ENCODE peak calls at places on chromosomes 5 and 9, in seven cellular contexts. L, K, P, V, F, D and Y are unnamed samples.

GRCh38 chr5:135481908-135482307 is 29.8 kb upstream of the TIFAB start:
- DNase-seq in L (no peak), K (no peak), V (no peak), P (no peak), F (no peak), D (no peak), Y (no peak)

GRCh38 chr5:169299651-169300467 is 1.1 kb downstream of the SLIT3 start:
- DNase-seq in L (no peak), V (no peak), P (no peak), F (no peak), K (peak; percentile 23), D (no peak), Y (no peak)

GRCh38 chr5:2848634-2849033 is 97.2 kb upstream of the IRX2 start:
- DNase-seq in P (no peak), V (no peak), F (no peak), L (no peak), D (no peak), K (no peak), Y (no peak)

GRCh38 chr5:88675758-88676636 is 207.0 kb downstream of the MEF2C start:
- DNase-seq in P (no peak), D (no peak), L (no peak), K (peak; percentile 55), V (peak; percentile 95), F (peak; percentile 58), Y (no peak)

GRCh38 chr9:70340572-70340971 is 73.9 kb downstream of the KLF9 start:
- DNase-seq in D (no peak), L (no peak), F (peak; percentile 57), V (no peak), P (no peak), K (peak; percentile 34), Y (no peak)

GRCh38 chr9:95284667-95285066 is 32.8 kb downstream of the FANCC start:
- DNase-seq in K (no peak), F (no peak), V (no peak), P (no peak), L (no peak), D (no peak), Y (no peak)

GRCh38 chr9:127424669-127424986 is 446 bp downstream of the ZNF79 start:
- DNase-seq in V (no peak), F (no peak), P (peak; percentile 37), K (no peak), L (peak; percentile 39), D (no peak), Y (peak; percentile 20)

GRCh38 chr9:68507098-68507795 is 33.4 kb downstream of the TMEM252 start:
- DNase-seq in L (no peak), D (no peak), V (no peak), F (peak; percentile 51), K (peak; percentile 17), P (no peak), Y (no peak)

GRCh38 chr5:41903382-41903891 is 707 bp upstream of the RIMOC1 start:
- DNase-seq in K (no peak), D (no peak), P (no peak), F (no peak), V (peak; percentile 60), L (no peak), Y (no peak)

GRCh38 chr9:133355881-133356357 is 368 bp downstream of the SURF1 start:
- DNase-seq in D (no peak), V (peak; percentile 29), P (no peak), L (no peak), F (no peak), K (no peak), Y (no peak)

GRCh38 chr5:4901305-4901751 is 238.8 kb upstream of the ADAMTS16 start:
- DNase-seq in P (no peak), F (no peak), V (no peak), D (peak; percentile 56), K (no peak), L (no peak), Y (no peak)
- H3K27me3 ChIP-seq in P (no peaks in the 10 kb centered on the region), F (no peaks in the 10 kb centered on the region), V (no peaks in the 10 kb centered on the region), D (no peaks in the 10 kb centered on the region), K (no peaks in the 10 kb centered on the region), L (no peaks in the 10 kb centered on the region), Y (no peaks in the 10 kb centered on the region)

GRCh38 chr5:31215236-31215635 is 21.8 kb downstream of the CDH6 start:
- DNase-seq in L (no peak), D (no peak), V (no peak), K (no peak), P (no peak), F (no peak), Y (no peak)
- H3K27me3 ChIP-seq in L (no peaks in the 10 kb centered on the region), D (no peaks in the 10 kb centered on the region), V (no peaks in the 10 kb centered on the region), K (no peaks in the 10 kb centered on the region), P (no peaks in the 10 kb centered on the region), F (no peaks in the 10 kb centered on the region), Y (no peaks in the 10 kb centered on the region)

GRCh38 chr9:124505006-124505900 is 1.9 kb downstream of the NR5A1 start:
- DNase-seq in L (no peak), P (no peak), K (no peak), F (no peak), V (no peak), D (no peak), Y (no peak)
- H3K27me3 ChIP-seq in L (peaks cover 13% of the 10 kb centered on the region), P (peaks cover 31% of the 10 kb centered on the region), K (peaks cover 64% of the 10 kb centered on the region), F (peaks cover 64% of the 10 kb centered on the region), V (peaks cover 39% of the 10 kb centered on the region), D (no peaks in the 10 kb centered on the region), Y (peaks cover 38% of the 10 kb centered on the region)

GRCh38 chr5:181131514-181131913 is 545 bp upstream of the OR2V1 start:
- DNase-seq in L (no peak), K (no peak), D (no peak), V (no peak), P (no peak), F (no peak), Y (no peak)
- H3K27me3 ChIP-seq in L (peaks cover 5% of the 10 kb centered on the region), K (no peaks in the 10 kb centered on the region), D (no peaks in the 10 kb centered on the region), V (peaks cover 24% of the 10 kb centered on the region), P (peaks cover 19% of the 10 kb centered on the region), F (peaks cover 4% of the 10 kb centered on the region), Y (peaks cover 33% of the 10 kb centered on the region)

GRCh38 chr9:37046683-37047082 is 12.6 kb upstream of the PAX5 start:
- DNase-seq in F (no peak), P (no peak), V (no peak), D (no peak), K (no peak), L (no peak), Y (no peak)

GRCh38 chr9:37037744-37038640 is 3.9 kb upstream of the PAX5 start:
- DNase-seq in F (no peak), V (no peak), P (no peak), L (no peak), K (no peak), D (no peak), Y (no peak)

GRCh38 chr9:37040508-37041127 is 6.5 kb upstream of the PAX5 start:
- DNase-seq in K (no peak), V (no peak), D (no peak), P (no peak), L (no peak), F (no peak), Y (no peak)

GRCh38 chr9:37039065-37039464 is 5.0 kb upstream of the PAX5 start:
- DNase-seq in F (no peak), V (no peak), P (no peak), L (no peak), K (no peak), D (no peak), Y (no peak)

GRCh38 chr9:37042421-37042820 is 8.4 kb upstream of the PAX5 start:
- DNase-seq in K (no peak), D (no peak), L (no peak), P (no peak), V (no peak), F (no peak), Y (no peak)
- H3K27me3 ChIP-seq in K (peaks cover 94% of the 10 kb centered on the region), D (no peaks in the 10 kb centered on the region), L (peaks cover 17% of the 10 kb centered on the region), P (peaks cover 36% of the 10 kb centered on the region), V (peaks cover 42% of the 10 kb centered on the region), F (peaks cover 73% of the 10 kb centered on the region), Y (peaks cover 43% of the 10 kb centered on the region)

GRCh38 chr5:173265433-173265832 is 30.4 kb upstream of the NKX2-5 start:
- DNase-seq in P (no peak), D (no peak), L (no peak), K (peak; percentile 89), F (no peak), V (no peak), Y (no peak)

GRCh38 chr5:173274771-173275170 is 39.8 kb upstream of the NKX2-5 start:
- DNase-seq in K (no peak), F (no peak), V (no peak), L (no peak), D (no peak), P (no peak), Y (no peak)

GRCh38 chr5:173268750-173269580 is 34.0 kb upstream of the NKX2-5 start:
- DNase-seq in V (no peak), F (no peak), D (peak; percentile 43), P (no peak), K (peak; percentile 43), L (no peak), Y (no peak)

DNA sequence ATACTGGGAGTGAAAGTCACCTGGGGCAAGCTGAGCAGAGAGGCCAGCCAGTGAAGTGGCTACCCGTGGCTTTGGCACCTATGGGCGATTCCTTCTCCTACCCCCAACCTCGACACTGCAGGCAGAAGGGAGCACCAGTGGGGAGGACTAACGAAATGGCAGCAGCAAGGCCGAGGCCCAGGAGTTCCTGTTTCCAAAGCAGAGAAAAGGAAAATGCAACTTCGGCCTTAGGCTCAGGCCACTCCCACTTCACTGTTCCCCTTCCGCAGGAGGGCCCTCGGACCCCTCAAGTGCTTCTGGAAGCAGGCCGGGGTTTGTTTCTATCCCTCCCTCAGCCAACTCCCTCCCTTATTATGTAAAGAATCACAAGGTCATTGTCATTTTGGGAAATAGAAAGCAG is 36.4 kb upstream of the NKX2-5 start:
- DNase-seq in P (no peak), F (no peak), V (no peak), L (no peak), K (no peak), D (no peak), Y (no peak)
- H3K27me3 ChIP-seq in P (no peaks in the 10 kb centered on the region), F (peaks cover 51% of the 10 kb centered on the region), V (no peaks in the 10 kb centered on the region), L (no peaks in the 10 kb centered on the region), K (no peaks in the 10 kb centered on the region), D (no peaks in the 10 kb centered on the region), Y (peaks cover 13% of the 10 kb centered on the region)